ENCODE peak calls at places on chromosomes 4 and X, in four cellular contexts. P is GM12878, I is HepG2, C is K562. F is an unnamed sample. For H3K36me3, the result is how much of the 10 kb centered on the place peaks cover.

GRCh38 chr4:142369141-142369540 is 477.0 kb downstream of the INPP4B start:
- DNase-seq in C (no peak), I (no peak), P (no peak), F (no peak)

GRCh38 chr4:7041246-7041645 is 1.9 kb upstream of the TADA2B start:
- DNase-seq in C (no peak), I (no peak), P (no peak), F (no peak)

GRCh38 chrX:23732704-23733103 is 10.4 kb downstream of the ACOT9 start:
- DNase-seq in C (no peak), I (no peak), P (peak), F (no peak)

GRCh38 chrX:74249963-74250362 is 54.0 kb upstream of the ZCCHC13 start:
- DNase-seq in C (peak), P (no peak), I (no peak), F (peak)

GRCh38 chr4:2799971-2800690 is 7.2 kb downstream of the SH3BP2 start:
- DNase-seq in P (no peak), I (no peak), C (no peak), F (no peak)

GRCh38 chr4:165715989-165716388 is 157.0 kb upstream of the TLL1 start:
- DNase-seq in I (no peak), P (no peak), C (no peak), F (no peak)

GRCh38 chrX:11509786-11510185 is 155.9 kb downstream of the ARHGAP6 start:
- DNase-seq in C (no peak), P (no peak), I (no peak), F (no peak)

GRCh38 chr4:60611762-60612496 is 588.2 kb upstream of the ADGRL3 start:
- DNase-seq in P (no peak), I (no peak), C (no peak), F (no peak)

GRCh38 chrX:129706395-129707072 is 32.2 kb upstream of the XPNPEP2 start:
- DNase-seq in I (no peak), P (no peak), C (no peak), F (no peak)

GRCh38 chrX:142999209-142999720 is 26.5 kb upstream of the SPANXN4 start:
- DNase-seq in P (no peak), I (no peak), C (no peak), F (no peak)

GRCh38 chrX:120781416-120781815 is 94.2 kb downstream of the CT47B1 start:
- DNase-seq in I (no peak), P (no peak), C (no peak), F (no peak)

GRCh38 chr4:34158883-34159282 is 2085.4 kb downstream of the ARAP2 start:
- DNase-seq in C (no peak), I (no peak), P (no peak), F (no peak)

GRCh38 chr4:52751349-52751911 is at the start of gene ERVMER34-1:
- DNase-seq in C (peak), I (no peak), P (no peak), F (peak)

GRCh38 chr4:128107766-128108165 is 46.7 kb downstream of the LARP1B start:
- DNase-seq in C (peak), I (no peak), P (no peak), F (no peak)

GRCh38 chr4:123017636-123018390 is 95.4 kb upstream of the NUDT6 start:
- DNase-seq in I (no peak), P (no peak), C (no peak), F (no peak)

GRCh38 chr4:118032691-118033090 is 1.6 kb upstream of the NDST3 start:
- DNase-seq in C (no peak), I (no peak), P (no peak), F (no peak)

GRCh38 chrX:154321624-154322023 is 26.0 kb downstream of the TKTL1 start:
- DNase-seq in C (peak), P (no peak), I (peak), F (no peak)

GRCh38 chr4:45437381-45437780 is 686.5 kb downstream of the GABRG1 start:
- DNase-seq in P (no peak), I (no peak), C (no peak), F (no peak)

GRCh38 chr4:11079171-11079570 is 349.5 kb downstream of the HS3ST1 start:
- DNase-seq in P (no peak), C (no peak), I (no peak), F (no peak)

GRCh38 chrX:128975716-128976115 is 547.6 kb downstream of the SMARCA1 start:
- DNase-seq in P (no peak), I (peak), C (peak), F (peak)

GRCh38 chr4:146158036-146158745 is 17.3 kb upstream of the LSM6 start:
- DNase-seq in I (no peak), P (no peak), C (no peak), F (no peak)

GRCh38 chr4:137635596-137635995 is 103.3 kb upstream of the PCDH18 start:
- DNase-seq in P (no peak), I (no peak), C (no peak), F (no peak)

GRCh38 chr4:151644625-151645024 is 116.2 kb downstream of the GATB start:
- DNase-seq in C (peak), P (no peak), I (peak), F (peak)

GRCh38 chrX:39096599-39096998 is 295.3 kb downstream of the MID1IP1 start:
- DNase-seq in P (no peak), C (no peak), I (no peak), F (no peak)

GRCh38 chr4:1205641-1206298 is 33.4 kb upstream of the SPON2 start:
- DNase-seq in C (no peak), I (no peak), P (no peak), F (no peak)

GRCh38 chr4:3484057-3484973 is 21.2 kb downstream of the DOK7 start:
- DNase-seq in I (peak), P (no peak), C (no peak), F (no peak)

GRCh38 chrX:130057209-130057608 is 53.1 kb downstream of the ELF4 start:
- DNase-seq in P (no peak), C (no peak), I (no peak), F (peak)

GRCh38 chr4:147596976-147597375 is 20.2 kb upstream of the TMEM184C start:
- DNase-seq in I (no peak), C (no peak), P (no peak), F (no peak)

GRCh38 chrX:154748712-154749339 is 2.1 kb downstream of the GAB3 start:
- DNase-seq in I (peak), C (peak), P (no peak), F (no peak)

GRCh38 chrX:63250253-63250868 is 100.8 kb downstream of the SPIN4 start:
- DNase-seq in P (peak), I (peak), C (peak), F (no peak)

GRCh38 chrX:41384041-41384705 is 50.2 kb downstream of the DDX3X start:
- DNase-seq in C (peak), P (no peak), I (no peak), F (no peak)

GRCh38 chr4:151418385-151418784 is 9.4 kb downstream of the FHIP1A start:
- DNase-seq in P (no peak), C (no peak), I (peak), F (no peak)

GRCh38 chr4:27278615-27279014 is 418.0 kb downstream of the STIM2 start:
- DNase-seq in I (peak), C (peak), P (no peak), F (no peak)

GRCh38 chrX:72609313-72609712 is 36.7 kb upstream of the HDAC8 start:
- DNase-seq in C (peak), I (peak), P (no peak), F (no peak)

GRCh38 chrX:87468941-87469340 is 48.7 kb upstream of the KLHL4 start:
- DNase-seq in C (no peak), P (no peak), I (no peak), F (no peak)

GRCh38 chrX:11725631-11726442 is 32.2 kb upstream of the MSL3 start:
- DNase-seq in I (peak), P (no peak), C (no peak), F (no peak)

GRCh38 chr4:82851902-82852750 is 38.8 kb downstream of the SEC31A start:
- DNase-seq in I (peak), C (no peak), P (no peak), F (no peak)
- H3K36me3 ChIP-seq in I (under half), C (half or more), P (under half), F (under half)

GRCh38 chr4:71389149-71389840 is 50.5 kb downstream of the SLC4A4 start:
- DNase-seq in I (no peak), C (no peak), P (no peak), F (no peak)
- TF ChIP-seq SP1 in I (no peak), C (no peak), P (no peak), F (no peak)

DNA sequence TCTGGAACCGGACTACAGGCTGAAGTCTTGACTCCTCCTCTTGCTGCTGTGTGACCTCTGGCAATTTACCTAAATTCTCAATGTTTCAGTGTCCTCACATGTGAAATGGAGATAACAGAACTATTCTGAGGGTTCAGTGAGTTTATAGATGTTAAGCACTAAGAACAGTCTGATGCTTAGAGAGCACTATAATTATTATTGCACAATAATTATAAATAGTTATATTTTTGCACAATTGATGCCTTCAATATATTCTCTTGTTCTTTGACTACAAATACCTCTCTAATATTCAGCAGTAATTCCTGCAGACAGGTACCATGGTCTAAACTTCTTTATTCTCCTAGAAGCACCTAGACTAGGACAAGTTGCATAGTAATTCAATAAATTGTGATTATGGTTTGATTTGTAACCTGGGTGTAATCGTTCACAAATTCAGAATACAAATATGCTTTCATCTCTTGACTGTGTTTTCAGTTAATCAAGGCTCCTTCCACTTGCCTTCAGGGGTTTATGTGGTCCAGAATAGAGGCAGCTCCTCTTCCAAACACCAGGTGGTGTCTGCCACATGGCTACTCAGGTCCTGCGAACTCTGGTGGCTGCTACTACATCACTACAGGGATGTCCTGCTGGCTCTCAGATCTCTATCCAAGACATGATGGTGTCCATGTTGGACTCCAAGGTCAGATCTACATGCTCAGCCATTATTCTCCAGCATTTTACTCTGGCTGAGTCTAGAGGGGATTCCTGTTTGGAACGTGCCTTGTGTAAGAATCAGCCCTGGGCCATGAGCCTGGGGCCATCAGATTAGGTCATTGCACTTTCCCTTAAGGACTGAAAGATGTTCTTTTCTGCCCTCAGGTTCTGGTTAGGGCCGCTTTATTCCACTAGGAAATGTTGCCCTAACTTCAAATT is 103.4 kb downstream of the QRFPR start:
- DNase-seq in C (peak), I (peak), P (no peak), F (no peak)
- TF ChIP-seq KDM1A in C (no peak), I (no peak), P (no peak), F (no peak)

GRCh38 chr4:5839332-5839731 is 53.6 kb downstream of the CRMP1 start:
- DNase-seq in P (no peak), C (no peak), I (no peak), F (no peak)

GRCh38 chr4:5839751-5840674 is 52.9 kb downstream of the CRMP1 start:
- DNase-seq in P (no peak), I (no peak), C (no peak), F (no peak)

GRCh38 chr4:5842456-5842855 is 50.4 kb downstream of the CRMP1 start:
- DNase-seq in I (no peak), C (no peak), P (no peak), F (no peak)

GRCh38 chr4:5836943-5837342 is 55.9 kb downstream of the CRMP1 start:
- DNase-seq in I (peak), C (no peak), P (no peak), F (no peak)
- H3K36me3 ChIP-seq in I (under half), C (under half), P (under half), F (half or more)

GRCh38 chr4:168524897-168525296 is 28.0 kb downstream of the PALLD start:
- DNase-seq in P (no peak), C (no peak), I (no peak), F (no peak)

GRCh38 chr4:168521736-168522135 is 24.9 kb downstream of the PALLD start:
- DNase-seq in P (no peak), I (no peak), C (no peak), F (no peak)

GRCh38 chr4:168522829-168523228 is 26.0 kb downstream of the PALLD start:
- DNase-seq in I (no peak), C (no peak), P (no peak), F (no peak)

GRCh38 chr4:168524006-168524405 is 27.2 kb downstream of the PALLD start:
- DNase-seq in P (no peak), C (no peak), I (no peak), F (no peak)

GRCh38 chr4:168522371-168522770 is 25.5 kb downstream of the PALLD start:
- DNase-seq in P (no peak), C (no peak), I (no peak), F (no peak)
- TF ChIP-seq SP1 in P (no peak), C (no peak), I (no peak), F (no peak)